ENCODE peak calls at places on chromosomes 11 and 22, in five cellular contexts. D is left colon; W is endodermal cell; P is GM23248; G is activated CD4-positive, alpha-beta T cell treated with anti-CD3 and anti-CD28 coated beads for 24 hours. A is an unnamed sample.
A peak's percentile ranks its signal among the peaks of the same experiment; 100 is the strongest.

GRCh38 chr11:44446341-44446712 is 119.1 kb upstream of the CD82 start:
- DNase-seq in W (no peak), P (peak; percentile 19), G (no peak), D (no peak), A (no peak)

GRCh38 chr11:117175104-117175503 is 3.4 kb upstream of the SIDT2 start:
- DNase-seq in P (no peak), W (no peak), G (no peak), D (no peak), A (no peak)

GRCh38 chr11:45698777-45699497 is 33.5 kb upstream of the CHST1 start:
- DNase-seq in P (no peak), W (no peak), G (no peak), D (no peak), A (no peak)

GRCh38 chr11:1504581-1505290 is 18.2 kb upstream of the MOB2 start:
- DNase-seq in G (no peak), W (no peak), D (no peak), P (no peak), A (no peak)

GRCh38 chr11:6223854-6224253 is 10.6 kb downstream of the FHIP1B start:
- DNase-seq in W (no peak), D (no peak), P (no peak), G (no peak), A (no peak)

GRCh38 chr11:73982595-73982989 is at the start of gene UCP2:
- DNase-seq in D (peak; percentile 88), G (peak; percentile 84), W (peak; percentile 92), P (peak; percentile 91), A (peak; percentile 85)

GRCh38 chr11:72591785-72592490 is 82.3 kb downstream of the PDE2A start:
- DNase-seq in G (peak; percentile 35), W (no peak), D (no peak), P (no peak), A (no peak)

GRCh38 chr11:74014880-74015279 is 6.0 kb upstream of the UCP3 start:
- DNase-seq in G (no peak), W (no peak), P (no peak), D (no peak), A (no peak)

GRCh38 chr11:32088117-32088941 is 2.5 kb upstream of the RCN1 start:
- DNase-seq in P (peak; percentile 86), W (no peak), D (no peak), G (no peak), A (peak; percentile 63)

GRCh38 chr11:81869337-81870065 is 864.2 kb downstream of the FAM181B start:
- DNase-seq in P (no peak), D (peak; percentile 44), W (no peak), G (peak; percentile 69), A (no peak)

GRCh38 chr11:19660076-19660475 is 52.6 kb upstream of the NAV2 start:
- DNase-seq in G (no peak), D (no peak), W (peak; percentile 63), P (peak; percentile 47), A (no peak)

GRCh38 chr11:22432331-22433065 is 94.3 kb downstream of the SLC17A6 start:
- DNase-seq in G (no peak), D (no peak), P (peak; percentile 58), W (peak; percentile 67), A (no peak)

GRCh38 chr11:45383229-45383628 is 97.1 kb upstream of the SYT13 start:
- DNase-seq in P (peak; percentile 36), G (no peak), W (no peak), D (no peak), A (no peak)

GRCh38 chr11:61133956-61134662 is 27.1 kb downstream of the VPS37C start:
- DNase-seq in G (no peak), W (no peak), D (no peak), P (no peak), A (no peak)

GRCh38 chr11:95289378-95289777 is 58.4 kb upstream of the SESN3 start:
- DNase-seq in G (no peak), P (peak; percentile 41), D (no peak), W (no peak), A (no peak)

GRCh38 chr11:117663826-117664225 is 133.2 kb downstream of the DSCAML1 start:
- DNase-seq in W (no peak), P (peak; percentile 8), G (no peak), D (no peak), A (no peak)

GRCh38 chr22:25746012-25746373 is 4.0 kb downstream of the MYO18B start:
- DNase-seq in D (no peak), G (no peak), W (no peak), P (peak; percentile 66), A (no peak)

GRCh38 chr11:58495906-58496305 is 12.0 kb downstream of the OR5B21 start:
- DNase-seq in P (no peak), G (no peak), D (no peak), W (no peak), A (no peak)

GRCh38 chr11:16897460-16898061 is 116.7 kb downstream of the PLEKHA7 start:
- DNase-seq in P (no peak), W (peak; percentile 91), G (no peak), D (no peak), A (no peak)

GRCh38 chr11:2562181-2562581 is 117.4 kb downstream of the KCNQ1 start:
- DNase-seq in P (no peak), G (no peak), W (peak; percentile 40), D (peak; percentile 8), A (no peak)

A was measured in T1000.